ENCODE peak calls at places on chromosomes 2 and 18, in five cellular contexts. V is astrocyte, A is left ventricle myocardium inferior, R is BJ, X is cardiac fibroblast. Y is an unnamed sample.

GRCh38 chr2:151239624-151240023 is 22.0 kb downstream of the RBM43 start:
- DNase-seq in X (peak; percentile 36), A (no peak), V (no peak), R (no peak), Y (no peak)

GRCh38 chr2:49988816-49989215 is 834.5 kb upstream of the FSHR start:
- DNase-seq in A (no peak), V (no peak), X (no peak), R (no peak), Y (no peak)

GRCh38 chr2:241813806-241814570 is 5.0 kb downstream of the NEU4 start:
- DNase-seq in V (no peak), A (no peak), X (peak; percentile 49), R (no peak), Y (no peak)

GRCh38 chr2:61938511-61938910 is 33.0 kb downstream of the COMMD1 start:
- DNase-seq in V (no peak), X (no peak), A (no peak), R (no peak), Y (no peak)

GRCh38 chr2:20424300-20425290 is 22.3 kb upstream of the RHOB start:
- DNase-seq in A (peak; percentile 58), X (peak; percentile 92), V (peak; percentile 81), R (peak; percentile 73), Y (peak; percentile 61)

GRCh38 chr18:22171263-22171838 is 2.0 kb downstream of the GATA6 start:
- DNase-seq in X (no peak), A (no peak), R (no peak), V (no peak), Y (no peak)

GRCh38 chr2:157172866-157173578 is 84.5 kb upstream of the GALNT5 start:
- DNase-seq in R (no peak), A (no peak), V (peak; percentile 19), X (peak; percentile 69), Y (peak; percentile 65)

GRCh38 chr2:180604077-180604476 is 376.3 kb upstream of the UBE2E3 start:
- DNase-seq in V (no peak), X (peak; percentile 45), A (no peak), R (no peak), Y (peak; percentile 10)

GRCh38 chr2:142435847-142436246 is 305.0 kb upstream of the LRP1B start:
- DNase-seq in A (no peak), R (no peak), V (no peak), X (no peak), Y (no peak)

GRCh38 chr2:160379399-160379798 is 114.2 kb downstream of the RBMS1 start:
- DNase-seq in R (peak; percentile 82), V (peak; percentile 95), A (no peak), X (peak; percentile 92), Y (peak; percentile 92)

GRCh38 chr2:146295080-146295670 is 1549.7 kb upstream of the ACVR2A start:
- DNase-seq in R (no peak), X (peak; percentile 17), V (peak; percentile 11), A (no peak), Y (no peak)

GRCh38 chr2:234669611-234670010 is 172.7 kb upstream of the ARL4C start:
- DNase-seq in X (no peak), V (no peak), A (no peak), R (no peak), Y (no peak)

GRCh38 chr2:215320679-215321078 is 8.8 kb downstream of the ATIC start:
- DNase-seq in R (no peak), X (no peak), A (no peak), V (no peak), Y (no peak)

GRCh38 chr2:86226780-86227520 is 27.7 kb downstream of the MRPL35 start:
- DNase-seq in V (no peak), A (no peak), X (no peak), R (no peak), Y (no peak)

GRCh38 chr2:71798266-71799012 is 345.1 kb downstream of the DYSF start:
- DNase-seq in A (no peak), R (no peak), V (peak; percentile 11), X (peak; percentile 63), Y (peak; percentile 63)

GRCh38 chr2:207045531-207045930 is 106.2 kb downstream of the CPO start:
- DNase-seq in R (no peak), X (no peak), V (peak; percentile 56), A (no peak), Y (no peak)

GRCh38 chr2:213018340-213018901 is 133.0 kb downstream of the IKZF2 start:
- DNase-seq in R (no peak), V (no peak), X (no peak), A (no peak), Y (no peak)

GRCh38 chr2:213016984-213017351 is 134.4 kb downstream of the IKZF2 start:
- DNase-seq in V (peak; percentile 54), R (no peak), X (peak; percentile 74), A (no peak), Y (peak; percentile 23)

GRCh38 chr2:213020268-213020667 is 131.1 kb downstream of the IKZF2 start:
- DNase-seq in A (no peak), V (no peak), R (no peak), X (no peak), Y (no peak)

GRCh38 chr2:213017404-213017803 is 134.0 kb downstream of the IKZF2 start:
- DNase-seq in R (no peak), V (no peak), X (no peak), A (no peak), Y (no peak)

DNA sequence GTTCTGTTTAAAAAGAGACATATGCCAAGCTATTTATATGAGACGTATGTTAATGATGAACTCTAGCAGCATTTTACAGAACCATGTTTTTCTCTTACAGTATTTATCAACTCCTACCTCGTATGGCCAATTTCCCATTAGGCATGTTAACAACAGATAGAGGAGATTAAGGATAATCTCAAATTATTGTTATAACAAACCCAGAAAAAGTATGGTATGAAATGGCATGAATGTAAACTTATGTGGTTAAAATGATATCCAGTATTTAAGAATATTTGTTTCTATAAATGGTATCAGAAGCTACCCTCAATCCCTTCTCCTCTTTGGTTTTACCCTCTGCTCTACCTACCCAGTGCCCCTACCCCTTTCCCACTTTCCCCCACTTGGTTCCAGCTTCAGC is 132.0 kb downstream of the IKZF2 start:
- DNase-seq in X (no peak), R (no peak), V (no peak), A (no peak), Y (no peak)
- H3K4me3 ChIP-seq in X (no peak overlapping the region), R (no peak overlapping the region), V (no peak overlapping the region), A (no peak overlapping the region), Y (no peak overlapping the region)

GRCh38 chr2:239666855-239667376 is 266.1 kb upstream of the HDAC4 start:
- DNase-seq in R (no peak), A (no peak), V (no peak), X (no peak), Y (no peak)
- H3K4me3 ChIP-seq in R (no peak overlapping the region), A (no peak overlapping the region), V (no peak overlapping the region), X (no peak overlapping the region), Y (no peak overlapping the region)

GRCh38 chr2:39434233-39434897 is 2.7 kb downstream of the MAP4K3 start:
- DNase-seq in X (no peak), R (no peak), A (no peak), V (no peak), Y (peak; percentile 40)

GRCh38 chr2:39436592-39437521 is at the start of gene MAP4K3:
- DNase-seq in A (peak; percentile 95), V (peak; percentile 88), R (peak; percentile 65), X (peak; percentile 94), Y (peak; percentile 98)

GRCh38 chr2:39433586-39434195 is 3.4 kb downstream of the MAP4K3 start:
- DNase-seq in V (no peak), R (peak; percentile 37), X (no peak), A (no peak), Y (peak; percentile 80)

GRCh38 chr2:39435974-39436591 is 1.0 kb downstream of the MAP4K3 start:
- DNase-seq in R (no peak), X (peak; percentile 60), V (peak; percentile 78), A (no peak), Y (peak; percentile 71)

DNA sequence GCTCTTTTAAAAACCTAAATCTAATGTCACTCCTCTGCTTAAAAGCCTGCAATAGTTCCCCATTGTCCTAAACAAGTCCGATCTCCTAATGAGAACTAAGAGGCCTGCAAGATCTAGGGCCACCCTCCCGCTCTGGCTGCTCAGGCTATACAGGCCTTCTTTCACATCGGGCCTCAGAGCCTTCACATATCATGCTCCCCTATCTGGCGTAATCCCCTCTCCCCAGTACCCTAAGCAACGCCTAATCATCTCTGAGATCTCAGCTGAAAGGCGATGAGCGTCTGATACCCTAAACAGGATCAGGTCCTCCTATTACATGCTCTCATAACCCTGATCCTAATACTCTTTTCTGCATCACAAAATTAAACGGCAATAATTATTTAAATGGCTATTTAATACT is 1.8 kb downstream of the MAP4K3 start:
- DNase-seq in V (no peak), A (no peak), X (peak; percentile 38), R (no peak), Y (peak; percentile 54)
- H3K4me3 ChIP-seq in V (peak overlapping the region; percentile 90), A (peak overlapping the region; percentile 95), X (peak overlapping the region; percentile 86), R (peak overlapping the region; percentile 76), Y (peak overlapping the region; percentile 99)

GRCh38 chr18:13564579-13564978 is 161.8 kb downstream of the FAM210A start:
- DNase-seq in R (no peak), A (peak; percentile 70), X (no peak), V (no peak), Y (no peak)
- H3K4me3 ChIP-seq in R (no peak overlapping the region), A (peak overlapping the region; percentile 8), X (no peak overlapping the region), V (no peak overlapping the region), Y (no peak overlapping the region)

GRCh38 chr2:237574894-237575868 is 8.8 kb downstream of the PRLH start:
- DNase-seq in X (peak; percentile 43), V (peak; percentile 29), A (peak; percentile 35), R (no peak), Y (no peak)
- H3K4me3 ChIP-seq in X (no peak overlapping the region), V (no peak overlapping the region), A (peak overlapping the region; percentile 10), R (no peak overlapping the region), Y (no peak overlapping the region)

DNA sequence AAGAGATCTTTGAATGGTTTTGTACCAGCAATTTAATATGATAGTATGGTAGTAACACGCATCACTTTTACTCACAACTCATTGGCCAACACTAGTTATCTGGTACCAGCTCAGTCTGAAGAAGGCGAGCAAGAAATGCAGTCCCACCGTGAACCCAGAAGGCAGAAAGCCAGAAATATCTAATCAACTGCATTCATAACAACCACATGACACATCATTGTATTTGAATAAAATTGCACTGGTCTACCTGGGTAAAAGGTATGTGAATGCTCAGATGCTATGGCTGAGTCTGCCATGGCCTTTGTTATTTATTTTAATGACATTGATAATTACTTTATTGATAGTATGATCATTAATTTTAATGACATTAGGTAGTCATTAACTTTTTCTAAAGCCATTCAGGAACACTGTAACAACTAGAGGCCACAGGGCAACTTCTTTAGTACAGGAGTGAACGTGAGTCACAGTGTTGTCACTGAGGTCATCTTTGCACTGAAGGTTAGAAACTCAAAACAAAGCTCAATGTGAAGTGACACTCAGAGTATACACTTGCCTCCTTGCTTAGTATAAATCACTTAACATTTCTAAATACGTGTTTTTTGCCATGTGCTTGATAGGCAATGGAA is 475.6 kb upstream of the TNP1 start:
- DNase-seq in R (no peak), X (no peak), A (no peak), V (no peak), Y (no peak)
- H3K4me3 ChIP-seq in R (no peak overlapping the region), X (no peak overlapping the region), A (no peak overlapping the region), V (no peak overlapping the region), Y (no peak overlapping the region)

DNA sequence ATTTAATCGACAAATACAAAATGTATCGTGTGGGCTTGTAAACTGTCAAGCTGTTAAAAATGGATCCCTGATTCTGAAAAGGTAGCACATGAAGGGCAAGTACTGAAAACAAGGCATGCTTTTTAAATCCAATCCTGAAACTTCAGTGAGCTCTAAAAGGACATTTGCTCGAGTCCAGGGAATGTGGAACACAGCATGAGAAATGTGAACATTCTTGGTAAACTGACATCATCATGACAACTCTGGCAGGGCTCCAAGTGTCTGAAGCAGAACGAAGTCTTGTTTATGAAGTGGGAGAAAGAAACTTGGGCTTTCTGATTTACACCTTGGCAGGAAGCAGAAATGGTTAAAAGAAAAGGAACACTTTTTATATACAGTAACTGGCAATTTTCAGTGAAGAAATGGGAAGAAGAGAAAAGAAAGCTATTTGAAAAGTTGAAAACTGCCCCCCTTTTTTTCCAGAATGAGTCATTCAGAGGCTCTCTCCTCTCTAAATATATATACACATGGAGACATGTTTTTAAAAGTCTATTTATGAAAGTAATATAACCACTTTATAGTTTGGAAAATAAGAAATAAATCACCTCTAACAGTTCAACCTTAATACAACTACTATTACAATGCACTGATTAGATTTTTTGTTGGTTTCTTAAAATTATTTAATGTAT is 120.8 kb downstream of the GAREM1 start:
- DNase-seq in R (peak; percentile 55), V (peak; percentile 97), X (peak; percentile 99), A (peak; percentile 30), Y (peak; percentile 97)
- H3K4me3 ChIP-seq in R (peak overlapping the region; percentile 2), V (peak overlapping the region; percentile 51), X (no peak overlapping the region), A (peak overlapping the region; percentile 24), Y (peak overlapping the region; percentile 61)

Y was measured in adipocyte.